ENCODE peak calls at places on chromosome 1, in ten cellular contexts. V is brain microvascular endothelial cell, L is SJSA1, S is testis, W is DND-41, G is GM23248, U is ovary, E is uterus, O is suprapubic skin, Q is psoas muscle. P is an unnamed sample. For H3K36me3 and H3K27me3, the result is how much of the 10 kb centered on the place peaks cover.

GRCh38 chr1:59052194-59052593 is 244.7 kb upstream of the FGGY start:
- DNase-seq in V (no peak), U (no peak), Q (no peak), L (no peak), E (no peak), G (no peak), W (no peak), O (no peak), S (no peak), P (peak)

GRCh38 chr1:89698624-89699023 is 65.7 kb downstream of the LRRC8C start:
- DNase-seq in Q (no peak), O (no peak), V (no peak), L (no peak), E (no peak), U (no peak), S (no peak), W (no peak), G (no peak), P (no peak)

GRCh38 chr1:54331091-54331772 is 75.0 kb downstream of the SSBP3 start:
- DNase-seq in L (no peak), U (no peak), V (no peak), W (no peak), Q (no peak), G (peak), S (no peak), E (no peak), O (no peak), P (no peak)

GRCh38 chr1:44717653-44718052 is 13.3 kb downstream of the RNU5D-1 start:
- DNase-seq in E (no peak), G (no peak), U (no peak), S (no peak), Q (no peak), O (no peak), L (no peak), W (no peak), V (no peak), P (no peak)

GRCh38 chr1:67987046-67987799 is 63.2 kb downstream of the DIRAS3 start:
- DNase-seq in S (no peak), O (no peak), Q (no peak), E (no peak), V (peak), W (no peak), U (peak), L (no peak), G (peak), P (no peak)

GRCh38 chr1:93607814-93608187 is 73.8 kb downstream of the BCAR3 start:
- DNase-seq in G (peak), W (no peak), L (no peak), Q (no peak), E (no peak), S (no peak), U (no peak), O (no peak), V (peak), P (no peak)

GRCh38 chr1:161506336-161507223 is 1.3 kb downstream of the FCGR2A start:
- DNase-seq in E (no peak), S (no peak), L (no peak), U (no peak), Q (no peak), O (no peak), W (no peak), V (peak), G (peak), P (peak)

GRCh38 chr1:153238536-153238935 is 21.0 kb upstream of the LORICRIN start:
- DNase-seq in O (no peak), L (no peak), G (no peak), V (no peak), E (no peak), S (no peak), W (no peak), Q (no peak), U (no peak), P (no peak)

GRCh38 chr1:91883470-91883869 is 2.5 kb downstream of the TGFBR3 start:
- DNase-seq in V (peak), Q (no peak), U (no peak), L (no peak), G (peak), S (no peak), W (no peak), E (no peak), O (no peak), P (no peak)

GRCh38 chr1:224052767-224053166 is 61.1 kb upstream of the FBXO28 start:
- DNase-seq in S (no peak), U (no peak), V (peak), O (no peak), W (no peak), L (no peak), E (no peak), G (peak), Q (no peak), P (no peak)

GRCh38 chr1:74375376-74375775 is 137.0 kb downstream of the LRRC53 start:
- DNase-seq in E (no peak), S (no peak), V (no peak), L (no peak), G (no peak), W (no peak), U (no peak), Q (no peak), O (no peak), P (no peak)

GRCh38 chr1:17276568-17276967 is 27.7 kb downstream of the PADI3 start:
- DNase-seq in L (no peak), O (no peak), S (no peak), W (no peak), V (no peak), Q (no peak), E (no peak), U (no peak), G (peak), P (peak)

GRCh38 chr1:63600248-63600647 is 7.0 kb downstream of the PGM1 start:
- DNase-seq in U (no peak), G (no peak), E (no peak), W (no peak), O (no peak), L (no peak), Q (no peak), V (no peak), S (no peak), P (no peak)

GRCh38 chr1:54838565-54839180 is 37.5 kb upstream of the TTC22 start:
- DNase-seq in V (no peak), L (no peak), O (peak), U (no peak), Q (no peak), G (no peak), S (no peak), E (no peak), W (no peak), P (no peak)

GRCh38 chr1:62358974-62359373 is 39.7 kb upstream of the KANK4 start:
- DNase-seq in S (no peak), Q (no peak), E (no peak), V (no peak), W (no peak), L (no peak), U (no peak), G (no peak), O (no peak), P (no peak)

GRCh38 chr1:86972262-86972661 is 57.8 kb downstream of the HS2ST1 start:
- DNase-seq in O (no peak), G (no peak), W (no peak), S (no peak), L (no peak), E (no peak), V (no peak), U (peak), Q (no peak), P (no peak)

GRCh38 chr1:170114916-170115315 is 30.8 kb upstream of the NTMT2 start:
- DNase-seq in Q (no peak), W (peak), U (no peak), G (peak), L (no peak), S (no peak), V (peak), E (no peak), O (no peak), P (no peak)

GRCh38 chr1:99481391-99481996 is 164.4 kb upstream of the PALMD start:
- DNase-seq in S (peak), U (no peak), W (peak), E (peak), Q (no peak), L (peak), O (no peak), V (peak), G (peak), P (no peak)

GRCh38 chr1:71228727-71229371 is 148.0 kb upstream of the ZRANB2 start:
- DNase-seq in L (no peak), V (no peak), G (peak), Q (no peak), W (no peak), O (no peak), U (no peak), S (no peak), E (no peak), P (no peak)

GRCh38 chr1:28986296-28986910 is 72.0 kb downstream of the EPB41 start:
- DNase-seq in V (no peak), O (no peak), U (no peak), W (no peak), L (no peak), Q (no peak), G (no peak), E (no peak), S (no peak), P (no peak)

GRCh38 chr1:15174615-15174983 is 21.1 kb downstream of the TMEM51 start:
- DNase-seq in W (no peak), S (no peak), O (no peak), L (no peak), G (no peak), U (no peak), V (no peak), Q (no peak), E (no peak), P (no peak)

GRCh38 chr1:14642712-14643111 is 44.2 kb downstream of the KAZN start:
- DNase-seq in O (no peak), G (no peak), V (no peak), S (no peak), L (no peak), E (no peak), Q (no peak), W (no peak), U (no peak), P (no peak)

GRCh38 chr1:85864727-85865126 is 156.5 kb upstream of the ZNHIT6 start:
- DNase-seq in S (no peak), L (no peak), E (no peak), V (no peak), Q (no peak), O (no peak), G (no peak), W (no peak), U (no peak), P (no peak)

GRCh38 chr1:76125441-76126215 is 51.1 kb downstream of the ST6GALNAC3 start:
- DNase-seq in L (no peak), W (no peak), G (no peak), Q (no peak), O (no peak), U (no peak), V (no peak), S (no peak), E (no peak), P (no peak)

GRCh38 chr1:8382051-8382505 is 64.2 kb downstream of the SLC45A1 start:
- DNase-seq in V (peak), L (no peak), G (no peak), W (no peak), E (peak), S (no peak), O (no peak), U (no peak), Q (no peak), P (no peak)

GRCh38 chr1:206722751-206723499 is 38.2 kb downstream of the MAPKAPK2 start:
- DNase-seq in L (peak), V (no peak), E (no peak), Q (no peak), G (peak), W (no peak), U (no peak), S (no peak), O (no peak), P (no peak)

GRCh38 chr1:234760303-234760723 is 150.3 kb upstream of the IRF2BP2 start:
- DNase-seq in L (peak), U (no peak), O (no peak), G (no peak), E (no peak), S (no peak), Q (no peak), V (no peak), W (no peak), P (no peak)

GRCh38 chr1:64171797-64172281 is 31.6 kb upstream of the UBE2U start:
- DNase-seq in U (no peak), W (no peak), E (no peak), L (peak), V (peak), Q (no peak), S (no peak), G (peak), O (no peak), P (no peak)

GRCh38 chr1:46480959-46481646 is 8.5 kb upstream of the DMBX1 start:
- DNase-seq in G (peak), V (no peak), E (no peak), Q (no peak), S (no peak), L (no peak), U (peak), O (no peak), W (no peak), P (no peak)

GRCh38 chr1:24382165-24382577 is 31.4 kb downstream of the STPG1 start:
- DNase-seq in L (no peak), E (no peak), S (no peak), O (peak), Q (no peak), G (no peak), U (no peak), V (no peak), W (no peak), P (no peak)

GRCh38 chr1:35559317-35559944 is 1.8 kb downstream of the NCDN start:
- DNase-seq in G (peak), V (no peak), W (no peak), Q (no peak), O (peak), L (no peak), U (no peak), E (no peak), S (no peak), P (no peak)

GRCh38 chr1:40476924-40477679 is at the start of gene ZFP69:
- DNase-seq in W (peak), U (peak), L (peak), E (peak), O (peak), G (peak), V (peak), Q (peak), S (peak), P (peak)

GRCh38 chr1:11873954-11874562 is 15.3 kb upstream of the NPPB start:
- DNase-seq in L (no peak), U (no peak), W (no peak), G (no peak), Q (peak), E (peak), V (no peak), O (no peak), S (peak), P (peak)

GRCh38 chr1:21257431-21258135 is 32.7 kb downstream of the ECE1 start:
- DNase-seq in U (no peak), S (no peak), W (no peak), E (no peak), V (no peak), Q (no peak), O (no peak), L (no peak), G (no peak), P (no peak)

GRCh38 chr1:21255943-21256320 is 34.3 kb downstream of the ECE1 start:
- DNase-seq in G (no peak), S (no peak), L (no peak), U (no peak), V (no peak), W (no peak), E (no peak), Q (no peak), O (no peak), P (no peak)

GRCh38 chr1:21258331-21259134 is 31.7 kb downstream of the ECE1 start:
- DNase-seq in Q (no peak), E (no peak), O (no peak), W (no peak), S (no peak), L (no peak), V (no peak), U (no peak), G (no peak), P (no peak)

GRCh38 chr1:21255284-21255942 is 34.9 kb downstream of the ECE1 start:
- DNase-seq in S (peak), W (peak), L (peak), O (peak), U (peak), G (peak), Q (peak), E (peak), V (peak), P (peak)

GRCh38 chr1:21256776-21257175 is 33.5 kb downstream of the ECE1 start:
- DNase-seq in E (no peak), W (no peak), Q (no peak), G (no peak), V (no peak), U (no peak), L (no peak), O (no peak), S (no peak), P (no peak)
- H3K27ac ChIP-seq in E (no peak), W (no peak), Q (no peak), G (no peak), V (no peak), U (no peak), L (no peak), O (no peak), S (no peak), P (no peak)

GRCh38 chr1:42832636-42833265 is 13.7 kb upstream of the ZNF691 start:
- DNase-seq in W (no peak), S (no peak), V (no peak), Q (no peak), U (no peak), G (no peak), L (no peak), O (no peak), E (no peak), P (no peak)
- H3K36me3 ChIP-seq in W (under half), S (under half), V (under half), Q (under half), U (under half), G (under half), L (under half), O (under half), E (under half), P (under half)

GRCh38 chr1:155133799-155134281 is 1.8 kb upstream of the SLC50A1 start:
- DNase-seq in G (no peak), O (no peak), U (no peak), S (no peak), E (no peak), Q (no peak), W (no peak), V (no peak), L (no peak), P (no peak)

GRCh38 chr1:155130272-155131006 is 2.8 kb downstream of the EFNA1 start:
- DNase-seq in E (no peak), G (no peak), Q (no peak), O (no peak), U (no peak), V (no peak), W (no peak), L (no peak), S (no peak), P (no peak)

GRCh38 chr1:155131846-155132245 is 3.8 kb upstream of the SLC50A1 start:
- DNase-seq in W (no peak), S (no peak), O (no peak), U (no peak), L (no peak), V (no peak), G (no peak), Q (no peak), E (no peak), P (no peak)

GRCh38 chr1:155128755-155129473 is 1.2 kb downstream of the EFNA1 start:
- DNase-seq in L (no peak), O (no peak), S (no peak), V (no peak), E (peak), U (peak), G (no peak), Q (peak), W (no peak), P (no peak)

GRCh38 chr1:155131285-155131684 is 3.6 kb downstream of the EFNA1 start:
- DNase-seq in E (no peak), S (no peak), W (no peak), U (no peak), O (no peak), V (no peak), G (no peak), L (no peak), Q (peak), P (no peak)
- H3K27me3 ChIP-seq in E (under half), S (under half), W (under half), U (under half), O (under half), V (under half), G (under half), L (under half), Q (under half), P (under half)

DNA sequence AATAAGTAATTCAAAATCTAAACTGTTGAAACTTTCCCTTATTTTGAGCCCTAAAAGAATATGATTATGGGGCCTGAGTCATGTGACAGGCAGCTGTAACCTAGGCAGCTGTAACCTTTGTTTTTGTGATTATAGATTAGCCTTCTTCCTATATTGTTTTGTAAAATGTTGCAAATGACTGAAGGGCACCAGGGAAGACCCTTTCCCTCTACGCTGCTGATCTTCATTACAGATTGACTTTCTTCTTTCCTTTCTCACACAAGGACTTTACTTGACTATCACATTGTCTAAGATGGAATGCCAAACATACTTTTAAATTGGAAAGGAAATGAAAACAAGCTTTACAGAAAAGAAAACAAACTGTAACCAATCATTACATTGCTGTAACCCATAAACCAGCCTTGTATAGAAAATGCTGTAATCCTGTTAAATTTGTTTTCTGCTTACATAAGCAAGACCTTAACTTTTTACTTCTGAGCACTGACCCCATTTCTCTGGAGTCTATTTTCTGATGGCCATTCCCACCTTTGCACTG is 242.2 kb downstream of the RGS7 start:
- DNase-seq in O (no peak), Q (no peak), G (no peak), E (no peak), L (no peak), S (no peak), V (no peak), U (no peak), W (no peak), P (no peak)
- H3K27ac ChIP-seq in O (no peak), Q (no peak), G (no peak), E (no peak), L (no peak), S (no peak), V (no peak), U (no peak), W (no peak), P (no peak)

DNA sequence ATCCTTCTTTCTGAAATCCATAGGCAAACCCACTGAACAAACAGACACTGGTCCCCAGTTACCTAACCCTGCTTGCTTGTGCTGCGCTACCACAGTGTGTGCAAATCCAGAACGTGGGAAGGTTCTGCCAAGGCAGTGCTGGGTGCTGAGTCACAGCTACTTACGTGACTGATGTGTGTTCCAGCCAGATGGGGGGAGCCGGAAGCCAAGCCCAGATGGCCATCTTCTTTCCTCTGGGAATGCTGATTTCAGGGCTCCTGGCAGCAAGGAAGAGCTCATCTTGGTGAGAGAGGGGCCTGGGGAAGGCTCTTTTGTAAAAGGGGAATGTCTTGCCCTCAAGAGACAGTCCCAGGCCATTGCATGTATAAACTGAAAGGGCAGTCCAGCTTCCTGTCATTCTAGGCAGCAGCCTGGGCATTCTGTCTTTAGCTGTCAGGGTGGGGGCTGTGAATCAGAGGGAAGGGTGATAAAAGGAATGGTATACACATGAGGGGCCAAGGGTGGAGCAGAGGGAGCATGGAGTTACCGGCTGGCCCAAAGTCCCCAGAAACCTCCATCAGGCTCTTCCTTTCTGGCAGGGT is 54.1 kb downstream of the CD46 start:
- DNase-seq in E (peak), O (peak), L (peak), Q (peak), W (no peak), S (no peak), U (peak), G (peak), V (peak), P (peak)
- H3K36me3 ChIP-seq in E (under half), O (half or more), L (under half), Q (under half), W (half or more), S (under half), U (under half), G (under half), V (under half), P (half or more)